ENCODE peak calls at places on chromosome 7, in five cellular contexts. F, I, P, W and C are unnamed samples.

GRCh38 chr7:17690030-17690429 is 250.3 kb downstream of the SNX13 start:
- DNase-seq in F (no peak), I (no peak), P (no peak), W (no peak), C (no peak)

GRCh38 chr7:44489955-44490350 is 505 bp downstream of the NUDCD3 start:
- DNase-seq in F (no peak), I (peak; percentile 23), P (no peak), W (no peak), C (peak; percentile 24)

GRCh38 chr7:85710960-85711359 is 524.1 kb upstream of the SEMA3D start:
- DNase-seq in F (no peak), I (no peak), P (no peak), W (no peak), C (no peak)

GRCh38 chr7:24401628-24402593 is 117.9 kb downstream of the NPY start:
- DNase-seq in F (no peak), I (no peak), P (peak; percentile 14), W (no peak), C (peak; percentile 37)

GRCh38 chr7:131436384-131436783 is 108.7 kb downstream of the MKLN1 start:
- DNase-seq in F (no peak), I (no peak), P (no peak), W (no peak), C (no peak)

GRCh38 chr7:158266817-158267736 is 320.5 kb downstream of the PTPRN2 start:
- DNase-seq in F (no peak), I (no peak), P (no peak), W (no peak), C (no peak)

GRCh38 chr7:157522189-157522588 is 185.4 kb downstream of the DNAJB6 start:
- DNase-seq in F (no peak), I (no peak), P (no peak), W (no peak), C (no peak)

GRCh38 chr7:12456506-12456905 is 52.8 kb upstream of the VWDE start:
- DNase-seq in F (no peak), I (no peak), P (peak; percentile 22), W (no peak), C (no peak)

GRCh38 chr7:132437730-132438129 is 138.5 kb downstream of the PLXNA4 start:
- DNase-seq in F (no peak), I (no peak), P (no peak), W (no peak), C (no peak)

GRCh38 chr7:46939558-46939957 is 642.4 kb downstream of the TNS3 start:
- DNase-seq in F (no peak), I (no peak), P (no peak), W (no peak), C (no peak)

GRCh38 chr7:104252409-104253134 is 44.8 kb upstream of the ORC5 start:
- DNase-seq in F (no peak), I (no peak), P (no peak), W (no peak), C (no peak)

GRCh38 chr7:47932466-47933037 is 15.7 kb downstream of the PKD1L1 start:
- DNase-seq in F (no peak), I (no peak), P (no peak), W (no peak), C (no peak)